ENCODE peak calls at places on chromosomes 11 and 22, in eight cellular contexts. One of them, this sample, is unnamed. For H3K36me3, the result is how much of the 10 kb centered on the place peaks cover.

GRCh38 chr11:36237341-36237740 is 51.9 kb downstream of the COMMD9 start:
- DNase-seq in upper lobe of right lung: no peak
- DNase-seq in IMR-90: no peak
- DNase-seq in HCT116: no peak
- DNase-seq in H1: no peak
- DNase-seq in brain microvascular endothelial cell: no peak
- DNase-seq in BJ: no peak
- DNase-seq in thoracic aorta: no peak
- DNase-seq in this sample: no peak

GRCh38 chr22:42615092-42615859 is 593 bp upstream of the POLDIP3 start:
- DNase-seq in IMR-90: peak
- DNase-seq in HCT116: peak
- DNase-seq in BJ: peak
- DNase-seq in H1: peak
- DNase-seq in thoracic aorta: peak
- DNase-seq in brain microvascular endothelial cell: peak
- DNase-seq in upper lobe of right lung: peak
- DNase-seq in this sample: peak

GRCh38 chr11:33083918-33084317 is 44.5 kb downstream of the TCP11L1 start:
- DNase-seq in HCT116: no peak
- DNase-seq in H1: no peak
- DNase-seq in upper lobe of right lung: no peak
- DNase-seq in thoracic aorta: no peak
- DNase-seq in BJ: no peak
- DNase-seq in IMR-90: no peak
- DNase-seq in brain microvascular endothelial cell: no peak
- DNase-seq in this sample: no peak

GRCh38 chr11:65435981-65436411 is 13.4 kb downstream of the NEAT1 start:
- DNase-seq in IMR-90: no peak
- DNase-seq in thoracic aorta: no peak
- DNase-seq in H1: no peak
- DNase-seq in HCT116: no peak
- DNase-seq in brain microvascular endothelial cell: peak
- DNase-seq in BJ: no peak
- DNase-seq in upper lobe of right lung: peak
- DNase-seq in this sample: peak

GRCh38 chr11:112322173-112322813 is 61.6 kb upstream of the PLET1 start:
- DNase-seq in HCT116: no peak
- DNase-seq in BJ: no peak
- DNase-seq in IMR-90: no peak
- DNase-seq in brain microvascular endothelial cell: no peak
- DNase-seq in thoracic aorta: no peak
- DNase-seq in upper lobe of right lung: no peak
- DNase-seq in H1: no peak
- DNase-seq in this sample: no peak

GRCh38 chr22:37254867-37255233 is 10.8 kb upstream of the RAC2 start:
- DNase-seq in thoracic aorta: no peak
- DNase-seq in upper lobe of right lung: no peak
- DNase-seq in brain microvascular endothelial cell: peak
- DNase-seq in H1: no peak
- DNase-seq in IMR-90: peak
- DNase-seq in HCT116: no peak
- DNase-seq in BJ: no peak
- DNase-seq in this sample: no peak

GRCh38 chr11:46898396-46899095 is 19.8 kb downstream of the LRP4 start:
- DNase-seq in upper lobe of right lung: no peak
- DNase-seq in BJ: no peak
- DNase-seq in HCT116: no peak
- DNase-seq in thoracic aorta: no peak
- DNase-seq in brain microvascular endothelial cell: no peak
- DNase-seq in H1: no peak
- DNase-seq in IMR-90: no peak
- DNase-seq in this sample: no peak

GRCh38 chr22:36467042-36467810 is 14.2 kb downstream of the TXN2 start:
- DNase-seq in H1: no peak
- DNase-seq in IMR-90: peak
- DNase-seq in BJ: no peak
- DNase-seq in upper lobe of right lung: no peak
- DNase-seq in brain microvascular endothelial cell: peak
- DNase-seq in HCT116: peak
- DNase-seq in thoracic aorta: no peak
- DNase-seq in this sample: peak

GRCh38 chr22:28716686-28717085 is 24.9 kb downstream of the CHEK2 start:
- DNase-seq in upper lobe of right lung: no peak
- DNase-seq in HCT116: no peak
- DNase-seq in BJ: no peak
- DNase-seq in brain microvascular endothelial cell: peak
- DNase-seq in H1: no peak
- DNase-seq in IMR-90: peak
- DNase-seq in thoracic aorta: no peak
- DNase-seq in this sample: no peak

GRCh38 chr11:124415356-124415923 is 9.2 kb downstream of the OR8B4 start:
- DNase-seq in H1: no peak
- DNase-seq in HCT116: peak
- DNase-seq in upper lobe of right lung: no peak
- DNase-seq in brain microvascular endothelial cell: peak
- DNase-seq in IMR-90: peak
- DNase-seq in thoracic aorta: no peak
- DNase-seq in BJ: no peak
- DNase-seq in this sample: no peak

GRCh38 chr11:101129203-101129943 is at the start of gene PGR:
- DNase-seq in thoracic aorta: peak
- DNase-seq in HCT116: no peak
- DNase-seq in IMR-90: no peak
- DNase-seq in H1: no peak
- DNase-seq in brain microvascular endothelial cell: no peak
- DNase-seq in upper lobe of right lung: peak
- DNase-seq in BJ: no peak
- DNase-seq in this sample: peak

GRCh38 chr11:71221201-71221600 is 31.2 kb downstream of the SHANK2 start:
- DNase-seq in HCT116: no peak
- DNase-seq in thoracic aorta: no peak
- DNase-seq in H1: no peak
- DNase-seq in brain microvascular endothelial cell: no peak
- DNase-seq in BJ: no peak
- DNase-seq in IMR-90: no peak
- DNase-seq in upper lobe of right lung: peak
- DNase-seq in this sample: no peak

GRCh38 chr22:35057155-35057554 is 8.8 kb upstream of the ISX start:
- DNase-seq in thoracic aorta: no peak
- DNase-seq in HCT116: no peak
- DNase-seq in IMR-90: no peak
- DNase-seq in BJ: no peak
- DNase-seq in H1: no peak
- DNase-seq in brain microvascular endothelial cell: no peak
- DNase-seq in upper lobe of right lung: no peak
- DNase-seq in this sample: no peak

GRCh38 chr11:62482753-62483152 is 63.9 kb downstream of the AHNAK start:
- DNase-seq in brain microvascular endothelial cell: no peak
- DNase-seq in IMR-90: no peak
- DNase-seq in upper lobe of right lung: no peak
- DNase-seq in thoracic aorta: no peak
- DNase-seq in BJ: no peak
- DNase-seq in HCT116: no peak
- DNase-seq in H1: no peak
- DNase-seq in this sample: no peak

GRCh38 chr11:117815262-117815803 is 9.2 kb downstream of the FXYD2 start:
- DNase-seq in HCT116: no peak
- DNase-seq in brain microvascular endothelial cell: no peak
- DNase-seq in IMR-90: no peak
- DNase-seq in thoracic aorta: no peak
- DNase-seq in BJ: no peak
- DNase-seq in H1: no peak
- DNase-seq in upper lobe of right lung: no peak
- DNase-seq in this sample: peak

GRCh38 chr22:30444632-30445437 is 19.3 kb downstream of the MTFP1 start:
- DNase-seq in H1: peak
- DNase-seq in thoracic aorta: no peak
- DNase-seq in brain microvascular endothelial cell: peak
- DNase-seq in HCT116: peak
- DNase-seq in IMR-90: peak
- DNase-seq in upper lobe of right lung: no peak
- DNase-seq in BJ: no peak
- DNase-seq in this sample: no peak

GRCh38 chr11:59602432-59602831 is 13.1 kb downstream of the OSBP start:
- DNase-seq in thoracic aorta: no peak
- DNase-seq in IMR-90: no peak
- DNase-seq in BJ: no peak
- DNase-seq in H1: no peak
- DNase-seq in brain microvascular endothelial cell: no peak
- DNase-seq in upper lobe of right lung: no peak
- DNase-seq in HCT116: no peak
- DNase-seq in this sample: no peak

GRCh38 chr11:59600234-59600633 is 15.3 kb downstream of the OSBP start:
- DNase-seq in HCT116: no peak
- DNase-seq in upper lobe of right lung: no peak
- DNase-seq in brain microvascular endothelial cell: no peak
- DNase-seq in H1: no peak
- DNase-seq in BJ: no peak
- DNase-seq in thoracic aorta: no peak
- DNase-seq in IMR-90: no peak
- DNase-seq in this sample: no peak

GRCh38 chr11:59601788-59602187 is 13.8 kb downstream of the OSBP start:
- DNase-seq in H1: no peak
- DNase-seq in HCT116: no peak
- DNase-seq in IMR-90: no peak
- DNase-seq in upper lobe of right lung: no peak
- DNase-seq in BJ: no peak
- DNase-seq in thoracic aorta: no peak
- DNase-seq in brain microvascular endothelial cell: no peak
- DNase-seq in this sample: no peak

GRCh38 chr11:59600636-59601035 is 14.9 kb downstream of the OSBP start:
- DNase-seq in thoracic aorta: no peak
- DNase-seq in BJ: no peak
- DNase-seq in H1: no peak
- DNase-seq in IMR-90: no peak
- DNase-seq in HCT116: no peak
- DNase-seq in upper lobe of right lung: no peak
- DNase-seq in brain microvascular endothelial cell: no peak
- DNase-seq in this sample: no peak
- H3K36me3 ChIP-seq in thoracic aorta: half or more
- H3K36me3 ChIP-seq in BJ: under half
- H3K36me3 ChIP-seq in H1: half or more
- H3K36me3 ChIP-seq in IMR-90: half or more
- H3K36me3 ChIP-seq in HCT116: under half
- H3K36me3 ChIP-seq in upper lobe of right lung: half or more
- H3K36me3 ChIP-seq in brain microvascular endothelial cell: half or more
- H3K36me3 ChIP-seq in this sample: half or more

DNA sequence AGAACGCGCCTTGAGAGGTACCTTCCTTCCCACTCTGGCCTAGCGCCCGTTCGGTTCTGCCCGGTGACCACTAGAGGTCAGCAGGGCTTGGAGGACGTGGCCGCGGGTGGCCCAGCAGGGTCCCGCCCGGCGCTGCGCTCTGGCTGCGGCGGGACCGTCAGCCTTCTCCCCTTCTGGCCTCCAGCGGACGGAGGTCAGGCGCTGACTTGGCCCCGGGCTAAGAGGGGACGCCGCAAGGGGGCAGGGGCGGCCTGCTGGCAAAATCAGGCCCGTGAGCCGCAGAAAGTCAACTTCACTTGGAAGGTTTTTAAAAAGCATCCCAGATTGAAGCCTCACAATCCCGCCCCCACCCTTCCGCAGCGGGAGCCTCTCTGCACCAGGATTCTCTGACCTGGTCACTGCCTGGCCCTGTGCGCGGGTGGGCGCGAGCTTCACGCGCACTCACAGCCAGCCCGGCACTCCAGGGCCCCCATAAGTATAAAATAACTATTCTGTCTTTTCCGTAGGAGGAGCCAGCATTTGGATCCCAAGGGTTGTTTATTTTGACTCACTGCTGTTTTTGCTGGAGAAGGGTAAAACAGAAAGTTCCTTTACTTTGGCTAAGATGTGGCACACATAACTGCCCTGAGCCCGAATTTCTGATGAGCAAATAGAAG is 23.2 kb upstream of the ZBTB16 start:
- DNase-seq in brain microvascular endothelial cell: no peak
- DNase-seq in upper lobe of right lung: peak
- DNase-seq in IMR-90: peak
- DNase-seq in BJ: no peak
- DNase-seq in H1: peak
- DNase-seq in HCT116: peak
- DNase-seq in thoracic aorta: no peak
- DNase-seq in this sample: peak
- TF ChIP-seq CTCF in brain microvascular endothelial cell: peak
- TF ChIP-seq CTCF in upper lobe of right lung: peak
- TF ChIP-seq CTCF in IMR-90: peak
- TF ChIP-seq CTCF in BJ: peak
- TF ChIP-seq CTCF in H1: peak
- TF ChIP-seq CTCF in HCT116: peak
- TF ChIP-seq CTCF in thoracic aorta: peak
- TF ChIP-seq CTCF in this sample: peak

GRCh38 chr11:70111269-70112016 is 33.3 kb downstream of the ANO1 start:
- DNase-seq in thoracic aorta: no peak
- DNase-seq in HCT116: no peak
- DNase-seq in H1: no peak
- DNase-seq in BJ: no peak
- DNase-seq in brain microvascular endothelial cell: peak
- DNase-seq in upper lobe of right lung: no peak
- DNase-seq in IMR-90: peak
- DNase-seq in this sample: peak
- H3K36me3 ChIP-seq in thoracic aorta: under half
- H3K36me3 ChIP-seq in HCT116: under half
- H3K36me3 ChIP-seq in H1: under half
- H3K36me3 ChIP-seq in BJ: under half
- H3K36me3 ChIP-seq in brain microvascular endothelial cell: under half
- H3K36me3 ChIP-seq in upper lobe of right lung: under half
- H3K36me3 ChIP-seq in IMR-90: under half
- H3K36me3 ChIP-seq in this sample: under half

GRCh38 chr22:41469218-41469851 is 418 bp downstream of the ACO2 start:
- DNase-seq in brain microvascular endothelial cell: no peak
- DNase-seq in thoracic aorta: no peak
- DNase-seq in BJ: no peak
- DNase-seq in upper lobe of right lung: no peak
- DNase-seq in IMR-90: no peak
- DNase-seq in HCT116: no peak
- DNase-seq in H1: no peak
- DNase-seq in this sample: peak
- TF ChIP-seq CTCF in brain microvascular endothelial cell: no peak
- TF ChIP-seq CTCF in thoracic aorta: no peak
- TF ChIP-seq CTCF in BJ: no peak
- TF ChIP-seq CTCF in upper lobe of right lung: no peak
- TF ChIP-seq CTCF in IMR-90: no peak
- TF ChIP-seq CTCF in HCT116: no peak
- TF ChIP-seq CTCF in H1: peak
- TF ChIP-seq CTCF in this sample: no peak

This sample was measured in psoas muscle.